ENCODE peak calls at places on chromosomes 11 and 22, in nine cellular contexts. One of them, this sample, is unnamed.

GRCh38 chr11:83007477-83007876 is 64.2 kb downstream of the RAB30 start:
- DNase-seq in astrocyte of the spinal cord: no peak
- DNase-seq in RPMI7951: no peak
- DNase-seq in progenitor cell of endocrine pancreas: no peak
- DNase-seq in mammary epithelial cell: no peak
- DNase-seq in CD14-positive monocyte: no peak
- DNase-seq in mucosa of descending colon: no peak
- DNase-seq in NCI-H460: no peak
- DNase-seq in GM10248: no peak
- DNase-seq in this sample: no peak

GRCh38 chr11:85475637-85476517 is 151.3 kb downstream of the DLG2 start:
- DNase-seq in CD14-positive monocyte: no peak
- DNase-seq in astrocyte of the spinal cord: no peak
- DNase-seq in GM10248: no peak
- DNase-seq in mucosa of descending colon: no peak
- DNase-seq in mammary epithelial cell: no peak
- DNase-seq in progenitor cell of endocrine pancreas: no peak
- DNase-seq in NCI-H460: no peak
- DNase-seq in RPMI7951: no peak
- DNase-seq in this sample: peak

GRCh38 chr11:93089474-93090102 is 108.2 kb downstream of the SLC36A4 start:
- DNase-seq in mammary epithelial cell: peak
- DNase-seq in mucosa of descending colon: peak
- DNase-seq in RPMI7951: peak
- DNase-seq in NCI-H460: peak
- DNase-seq in progenitor cell of endocrine pancreas: no peak
- DNase-seq in CD14-positive monocyte: no peak
- DNase-seq in astrocyte of the spinal cord: peak
- DNase-seq in GM10248: peak
- DNase-seq in this sample: peak

GRCh38 chr22:24046024-24046423 is 34.9 kb downstream of the CABIN1 start:
- DNase-seq in astrocyte of the spinal cord: no peak
- DNase-seq in RPMI7951: no peak
- DNase-seq in GM10248: no peak
- DNase-seq in NCI-H460: no peak
- DNase-seq in CD14-positive monocyte: no peak
- DNase-seq in mammary epithelial cell: no peak
- DNase-seq in progenitor cell of endocrine pancreas: no peak
- DNase-seq in mucosa of descending colon: no peak
- DNase-seq in this sample: no peak

GRCh38 chr11:13440100-13440855 is 22.7 kb downstream of the BTBD10 start:
- DNase-seq in NCI-H460: peak
- DNase-seq in GM10248: no peak
- DNase-seq in RPMI7951: peak
- DNase-seq in CD14-positive monocyte: no peak
- DNase-seq in mucosa of descending colon: peak
- DNase-seq in astrocyte of the spinal cord: peak
- DNase-seq in progenitor cell of endocrine pancreas: no peak
- DNase-seq in mammary epithelial cell: peak
- DNase-seq in this sample: peak

GRCh38 chr11:75472081-75472732 is 39.2 kb upstream of the KLHL35 start:
- DNase-seq in CD14-positive monocyte: no peak
- DNase-seq in GM10248: no peak
- DNase-seq in mammary epithelial cell: peak
- DNase-seq in RPMI7951: no peak
- DNase-seq in NCI-H460: no peak
- DNase-seq in mucosa of descending colon: no peak
- DNase-seq in astrocyte of the spinal cord: no peak
- DNase-seq in progenitor cell of endocrine pancreas: no peak
- DNase-seq in this sample: no peak

GRCh38 chr11:65915821-65916251 is 3.0 kb downstream of the C11orf68 start:
- DNase-seq in mucosa of descending colon: peak
- DNase-seq in GM10248: no peak
- DNase-seq in CD14-positive monocyte: peak
- DNase-seq in mammary epithelial cell: peak
- DNase-seq in NCI-H460: peak
- DNase-seq in RPMI7951: peak
- DNase-seq in progenitor cell of endocrine pancreas: no peak
- DNase-seq in astrocyte of the spinal cord: peak
- DNase-seq in this sample: peak

GRCh38 chr11:8098361-8098760 is 17.4 kb downstream of the TUB start:
- DNase-seq in CD14-positive monocyte: no peak
- DNase-seq in progenitor cell of endocrine pancreas: no peak
- DNase-seq in RPMI7951: no peak
- DNase-seq in astrocyte of the spinal cord: no peak
- DNase-seq in GM10248: no peak
- DNase-seq in mucosa of descending colon: no peak
- DNase-seq in mammary epithelial cell: no peak
- DNase-seq in NCI-H460: no peak
- DNase-seq in this sample: peak

GRCh38 chr11:122954455-122954854 is 27.2 kb downstream of the BSX start:
- DNase-seq in CD14-positive monocyte: no peak
- DNase-seq in mucosa of descending colon: no peak
- DNase-seq in astrocyte of the spinal cord: no peak
- DNase-seq in GM10248: no peak
- DNase-seq in progenitor cell of endocrine pancreas: no peak
- DNase-seq in mammary epithelial cell: no peak
- DNase-seq in RPMI7951: peak
- DNase-seq in NCI-H460: no peak
- DNase-seq in this sample: no peak

GRCh38 chr11:118287006-118287405 is 17.5 kb upstream of the CD3E start:
- DNase-seq in NCI-H460: no peak
- DNase-seq in astrocyte of the spinal cord: peak
- DNase-seq in mucosa of descending colon: no peak
- DNase-seq in mammary epithelial cell: peak
- DNase-seq in GM10248: no peak
- DNase-seq in RPMI7951: peak
- DNase-seq in progenitor cell of endocrine pancreas: no peak
- DNase-seq in CD14-positive monocyte: no peak
- DNase-seq in this sample: peak

GRCh38 chr11:68043029-68043348 is 4.2 kb downstream of the TCIRG1 start:
- DNase-seq in CD14-positive monocyte: no peak
- DNase-seq in mucosa of descending colon: no peak
- DNase-seq in RPMI7951: no peak
- DNase-seq in GM10248: no peak
- DNase-seq in NCI-H460: no peak
- DNase-seq in mammary epithelial cell: no peak
- DNase-seq in astrocyte of the spinal cord: no peak
- DNase-seq in progenitor cell of endocrine pancreas: no peak
- DNase-seq in this sample: no peak

GRCh38 chr22:25368271-25368670 is 148.8 kb downstream of the CRYBB2 start:
- DNase-seq in GM10248: no peak
- DNase-seq in astrocyte of the spinal cord: peak
- DNase-seq in progenitor cell of endocrine pancreas: no peak
- DNase-seq in NCI-H460: no peak
- DNase-seq in mucosa of descending colon: peak
- DNase-seq in RPMI7951: peak
- DNase-seq in CD14-positive monocyte: no peak
- DNase-seq in mammary epithelial cell: no peak
- DNase-seq in this sample: peak

GRCh38 chr11:2377511-2378443 is 667 bp downstream of the CD81 start:
- DNase-seq in GM10248: peak
- DNase-seq in NCI-H460: no peak
- DNase-seq in mammary epithelial cell: no peak
- DNase-seq in mucosa of descending colon: peak
- DNase-seq in progenitor cell of endocrine pancreas: peak
- DNase-seq in CD14-positive monocyte: no peak
- DNase-seq in RPMI7951: peak
- DNase-seq in astrocyte of the spinal cord: peak
- DNase-seq in this sample: peak

GRCh38 chr22:24179478-24180210 is 1.6 kb upstream of the SUSD2 start:
- DNase-seq in progenitor cell of endocrine pancreas: no peak
- DNase-seq in mucosa of descending colon: no peak
- DNase-seq in astrocyte of the spinal cord: no peak
- DNase-seq in NCI-H460: no peak
- DNase-seq in mammary epithelial cell: no peak
- DNase-seq in CD14-positive monocyte: no peak
- DNase-seq in RPMI7951: no peak
- DNase-seq in GM10248: no peak
- DNase-seq in this sample: no peak

GRCh38 chr11:109085708-109086373 is 336.1 kb upstream of the C11orf87 start:
- DNase-seq in progenitor cell of endocrine pancreas: no peak
- DNase-seq in GM10248: no peak
- DNase-seq in CD14-positive monocyte: no peak
- DNase-seq in RPMI7951: peak
- DNase-seq in astrocyte of the spinal cord: no peak
- DNase-seq in NCI-H460: no peak
- DNase-seq in mammary epithelial cell: no peak
- DNase-seq in mucosa of descending colon: no peak
- DNase-seq in this sample: no peak

GRCh38 chr11:112670806-112671570 is 290.2 kb upstream of the NCAM1 start:
- DNase-seq in mucosa of descending colon: no peak
- DNase-seq in astrocyte of the spinal cord: no peak
- DNase-seq in progenitor cell of endocrine pancreas: no peak
- DNase-seq in GM10248: no peak
- DNase-seq in mammary epithelial cell: no peak
- DNase-seq in RPMI7951: no peak
- DNase-seq in NCI-H460: no peak
- DNase-seq in CD14-positive monocyte: no peak
- DNase-seq in this sample: no peak

GRCh38 chr22:40665312-40665711 is 14.0 kb upstream of the MCHR1 start:
- DNase-seq in mucosa of descending colon: no peak
- DNase-seq in GM10248: no peak
- DNase-seq in NCI-H460: no peak
- DNase-seq in astrocyte of the spinal cord: no peak
- DNase-seq in mammary epithelial cell: no peak
- DNase-seq in CD14-positive monocyte: no peak
- DNase-seq in progenitor cell of endocrine pancreas: no peak
- DNase-seq in RPMI7951: no peak
- DNase-seq in this sample: no peak

GRCh38 chr11:93051181-93051580 is 81.7 kb downstream of the MTNR1B start:
- DNase-seq in RPMI7951: no peak
- DNase-seq in mucosa of descending colon: no peak
- DNase-seq in progenitor cell of endocrine pancreas: no peak
- DNase-seq in astrocyte of the spinal cord: peak
- DNase-seq in CD14-positive monocyte: no peak
- DNase-seq in mammary epithelial cell: no peak
- DNase-seq in GM10248: no peak
- DNase-seq in NCI-H460: no peak
- DNase-seq in this sample: peak

GRCh38 chr22:49780281-49780991 is 47.2 kb downstream of the BRD1 start:
- DNase-seq in RPMI7951: no peak
- DNase-seq in CD14-positive monocyte: no peak
- DNase-seq in progenitor cell of endocrine pancreas: no peak
- DNase-seq in mucosa of descending colon: no peak
- DNase-seq in GM10248: no peak
- DNase-seq in astrocyte of the spinal cord: no peak
- DNase-seq in NCI-H460: no peak
- DNase-seq in mammary epithelial cell: no peak
- DNase-seq in this sample: no peak

GRCh38 chr22:41672780-41673509 is 15.7 kb downstream of the SNU13 start:
- DNase-seq in RPMI7951: no peak
- DNase-seq in CD14-positive monocyte: no peak
- DNase-seq in NCI-H460: peak
- DNase-seq in progenitor cell of endocrine pancreas: no peak
- DNase-seq in astrocyte of the spinal cord: no peak
- DNase-seq in GM10248: no peak
- DNase-seq in mammary epithelial cell: no peak
- DNase-seq in mucosa of descending colon: no peak
- DNase-seq in this sample: peak

GRCh38 chr11:2200957-2201519 is 29.4 kb upstream of the TH start:
- DNase-seq in NCI-H460: no peak
- DNase-seq in progenitor cell of endocrine pancreas: no peak
- DNase-seq in CD14-positive monocyte: no peak
- DNase-seq in mucosa of descending colon: no peak
- DNase-seq in mammary epithelial cell: no peak
- DNase-seq in RPMI7951: no peak
- DNase-seq in GM10248: no peak
- DNase-seq in astrocyte of the spinal cord: no peak
- DNase-seq in this sample: no peak

GRCh38 chr11:33000181-33000580 is 15.5 kb upstream of the DEPDC7 start:
- DNase-seq in progenitor cell of endocrine pancreas: no peak
- DNase-seq in CD14-positive monocyte: no peak
- DNase-seq in NCI-H460: no peak
- DNase-seq in mucosa of descending colon: no peak
- DNase-seq in astrocyte of the spinal cord: peak
- DNase-seq in RPMI7951: peak
- DNase-seq in mammary epithelial cell: peak
- DNase-seq in GM10248: no peak
- DNase-seq in this sample: peak

GRCh38 chr11:57703341-57703740 is 8.7 kb downstream of the MED19 start:
- DNase-seq in astrocyte of the spinal cord: no peak
- DNase-seq in progenitor cell of endocrine pancreas: no peak
- DNase-seq in mammary epithelial cell: no peak
- DNase-seq in RPMI7951: no peak
- DNase-seq in mucosa of descending colon: no peak
- DNase-seq in NCI-H460: no peak
- DNase-seq in CD14-positive monocyte: no peak
- DNase-seq in GM10248: no peak
- DNase-seq in this sample: peak

GRCh38 chr22:32862936-32863661 is 61.6 kb downstream of the TIMP3 start:
- DNase-seq in progenitor cell of endocrine pancreas: no peak
- DNase-seq in NCI-H460: no peak
- DNase-seq in GM10248: no peak
- DNase-seq in mucosa of descending colon: no peak
- DNase-seq in CD14-positive monocyte: no peak
- DNase-seq in mammary epithelial cell: no peak
- DNase-seq in RPMI7951: no peak
- DNase-seq in astrocyte of the spinal cord: no peak
- DNase-seq in this sample: no peak

GRCh38 chr11:45847908-45848316 is 637 bp downstream of the CRY2 start:
- DNase-seq in astrocyte of the spinal cord: peak
- DNase-seq in CD14-positive monocyte: no peak
- DNase-seq in mucosa of descending colon: peak
- DNase-seq in NCI-H460: no peak
- DNase-seq in GM10248: peak
- DNase-seq in mammary epithelial cell: peak
- DNase-seq in progenitor cell of endocrine pancreas: peak
- DNase-seq in RPMI7951: peak
- DNase-seq in this sample: peak

This sample was measured in epithelial cell of esophagus.